ENCODE peak calls at places on chromosomes 4 and X, in four cellular contexts. L is Peyer's patch, C is right lobe of liver, O is HCT116. F is an unnamed sample.
A peak's percentile ranks its signal among the peaks of the same experiment; 100 is the strongest.

GRCh38 chr4:16418814-16419213 is 192.5 kb upstream of the TAPT1 start:
- DNase-seq in L (no peak), C (no peak), O (no peak), F (no peak)

GRCh38 chr4:173371292-173372192 is 788 bp downstream of the SAP30 start:
- DNase-seq in L (peak; percentile 78), C (peak; percentile 81), O (no peak), F (peak; percentile 84)

GRCh38 chr4:168269879-168270278 is 48.7 kb downstream of the DDX60 start:
- DNase-seq in L (no peak), C (no peak), O (no peak), F (no peak)

GRCh38 chrX:147832707-147833348 is 78.9 kb upstream of the FMR1 start:
- DNase-seq in L (no peak), C (no peak), O (no peak), F (no peak)

GRCh38 chr4:48653217-48654014 is 126.7 kb downstream of the FRYL start:
- DNase-seq in L (peak; percentile 49), C (no peak), O (no peak), F (no peak)

GRCh38 chr4:41542526-41543270 is 4.7 kb downstream of the LIMCH1 start:
- DNase-seq in L (no peak), C (no peak), O (no peak), F (no peak)

GRCh38 chr4:165780735-165781134 is 92.3 kb upstream of the TLL1 start:
- DNase-seq in L (no peak), C (no peak), O (no peak), F (no peak)

GRCh38 chrX:2627272-2627867 is 63.7 kb upstream of the CD99 start:
- DNase-seq in L (peak; percentile 64), C (no peak), O (peak; percentile 44), F (no peak)

GRCh38 chrX:21645437-21646220 is 12.5 kb downstream of the KLHL34 start:
- DNase-seq in L (no peak), C (no peak), O (no peak), F (no peak)

GRCh38 chr4:10691651-10692050 is 7.1 kb upstream of the CLNK start:
- DNase-seq in L (no peak), C (no peak), O (no peak), F (no peak)

GRCh38 chr4:107809236-107809635 is 15.5 kb upstream of the SGMS2 start:
- DNase-seq in L (no peak), C (no peak), O (no peak), F (no peak)

GRCh38 chr4:33959519-33959918 is 2284.8 kb downstream of the ARAP2 start:
- DNase-seq in L (no peak), C (no peak), O (no peak), F (no peak)

GRCh38 chr4:33948921-33949320 is 2295.4 kb downstream of the ARAP2 start:
- DNase-seq in L (no peak), C (no peak), O (no peak), F (no peak)

GRCh38 chr4:33954759-33955158 is 2289.6 kb downstream of the ARAP2 start:
- DNase-seq in L (no peak), C (no peak), O (no peak), F (no peak)
- TF ChIP-seq CTCF in L (no peak), C (no peak), O (no peak), F (no peak)

GRCh38 chr4:153223935-153224334 is 19.7 kb downstream of the TRIM2 start:
- DNase-seq in L (no peak), C (no peak), O (no peak), F (no peak)

GRCh38 chr4:153222162-153222789 is 18.0 kb downstream of the TRIM2 start:
- DNase-seq in L (peak; percentile 72), C (peak; percentile 59), O (no peak), F (peak; percentile 83)

GRCh38 chr4:153221783-153222161 is 17.5 kb downstream of the TRIM2 start:
- DNase-seq in L (no peak), C (no peak), O (no peak), F (no peak)

GRCh38 chr4:153223418-153223792 is 19.2 kb downstream of the TRIM2 start:
- DNase-seq in L (no peak), C (no peak), O (no peak), F (no peak)

GRCh38 chr4:153222790-153223417 is 18.7 kb downstream of the TRIM2 start:
- DNase-seq in L (peak; percentile 76), C (peak; percentile 79), O (no peak), F (peak; percentile 74)
- TF ChIP-seq POLR2A in L (peak; percentile 18), C (peak; percentile 75), O (no peak), F (no peak)

GRCh38 chr4:153418581-153418980 is 47.6 kb upstream of the TMEM131L start:
- DNase-seq in L (no peak), C (no peak), O (no peak), F (no peak)

GRCh38 chr4:153419029-153419428 is 47.1 kb upstream of the TMEM131L start:
- DNase-seq in L (no peak), C (no peak), O (no peak), F (no peak)

GRCh38 chr4:153419673-153420278 is 46.4 kb upstream of the TMEM131L start:
- DNase-seq in L (no peak), C (no peak), O (no peak), F (no peak)

GRCh38 chr4:153420361-153420760 is 45.8 kb upstream of the TMEM131L start:
- DNase-seq in L (no peak), C (no peak), O (no peak), F (no peak)

GRCh38 chr4:153418114-153418513 is 48.0 kb upstream of the TMEM131L start:
- DNase-seq in L (no peak), C (no peak), O (no peak), F (no peak)
- TF ChIP-seq CTCF in L (no peak), C (no peak), O (no peak), F (no peak)

GRCh38 chr4:82428526-82428968 is 1.7 kb downstream of the HNRNPDL start:
- DNase-seq in L (no peak), C (no peak), O (no peak), F (no peak)

GRCh38 chr4:82431026-82431745 is 796 bp downstream of the ENOPH1 start:
- DNase-seq in L (peak; percentile 71), C (peak; percentile 27), O (no peak), F (peak; percentile 74)

GRCh38 chr4:82430193-82431025 is at the start of the genes ENOPH1 and HNRNPDL:
- DNase-seq in L (peak; percentile 98), C (peak; percentile 98), O (peak; percentile 95), F (peak; percentile 97)

GRCh38 chr4:82428969-82429727 is 1.1 kb downstream of the HNRNPDL start:
- DNase-seq in L (peak; percentile 96), C (peak; percentile 95), O (peak; percentile 76), F (peak; percentile 93)

GRCh38 chr4:82429728-82430192 is 502 bp downstream of the HNRNPDL start:
- DNase-seq in L (no peak), C (no peak), O (no peak), F (no peak)
- TF ChIP-seq POLR2A in L (no peak), C (no peak), O (peak; percentile 61), F (no peak)

DNA sequence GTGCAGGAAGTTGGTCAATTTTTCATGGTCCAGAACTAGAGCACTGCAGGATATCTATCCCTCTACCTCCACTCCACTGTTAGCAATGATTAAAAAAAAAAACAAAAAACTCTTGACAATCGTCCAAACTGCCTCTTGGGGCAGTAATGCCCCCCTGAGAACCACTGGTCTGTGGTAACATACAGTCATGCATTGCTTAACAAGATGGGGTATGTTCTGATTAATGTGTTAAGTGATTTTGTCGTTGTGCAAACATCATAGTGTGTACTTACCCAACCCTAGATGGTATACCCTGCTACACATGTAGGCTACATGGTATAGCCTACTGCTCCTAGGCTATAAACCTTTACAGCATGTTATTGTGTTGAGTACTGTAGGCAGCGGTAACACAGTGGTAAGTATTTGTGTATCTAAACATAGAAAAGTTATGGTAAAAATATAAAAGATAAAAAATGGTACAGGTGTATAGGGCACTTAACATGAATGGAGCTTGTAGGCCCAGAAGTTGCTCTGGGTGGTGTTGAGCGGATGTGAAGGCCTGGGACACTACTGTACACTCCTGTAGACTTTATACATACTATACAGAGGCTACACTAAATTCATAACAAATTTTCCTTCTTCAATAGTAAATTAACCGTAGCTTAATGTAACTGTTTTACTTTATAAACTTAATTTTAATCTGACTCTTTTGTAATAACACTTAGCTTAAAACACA is 34.1 kb downstream of the ART3 start:
- DNase-seq in L (no peak), C (no peak), O (no peak), F (no peak)
- TF ChIP-seq CTCF in L (no peak), C (no peak), O (peak; percentile 36), F (no peak)

GRCh38 chrX:40734956-40735317 is 405 bp downstream of the MED14 start:
- DNase-seq in L (peak; percentile 62), C (no peak), O (no peak), F (no peak)

GRCh38 chrX:40729923-40730584 is 5.3 kb downstream of the MED14 start:
- DNase-seq in L (no peak), C (no peak), O (no peak), F (no peak)

GRCh38 chrX:40736170-40736505 is 796 bp upstream of the MED14 start:
- DNase-seq in L (no peak), C (no peak), O (no peak), F (no peak)

GRCh38 chrX:40733691-40734090 is 1.7 kb downstream of the MED14 start:
- DNase-seq in L (no peak), C (no peak), O (no peak), F (no peak)

GRCh38 chrX:40735318-40736169 is at the start of gene MED14:
- DNase-seq in L (peak; percentile 97), C (peak; percentile 96), O (peak; percentile 72), F (peak; percentile 92)
- TF ChIP-seq POLR2A in L (peak; percentile 81), C (peak; percentile 64), O (peak; percentile 21), F (no peak)

GRCh38 chrX:123731258-123731986 is 1.4 kb downstream of the THOC2 start:
- DNase-seq in L (no peak), C (no peak), O (no peak), F (no peak)

GRCh38 chrX:123728554-123728953 is 4.3 kb downstream of the THOC2 start:
- DNase-seq in L (no peak), C (no peak), O (no peak), F (no peak)

GRCh38 chrX:123731987-123732678 is 719 bp downstream of the THOC2 start:
- DNase-seq in L (no peak), C (peak; percentile 29), O (no peak), F (no peak)

GRCh38 chrX:123736333-123736921 is 3.6 kb upstream of the THOC2 start:
- DNase-seq in L (no peak), C (no peak), O (no peak), F (no peak)

DNA sequence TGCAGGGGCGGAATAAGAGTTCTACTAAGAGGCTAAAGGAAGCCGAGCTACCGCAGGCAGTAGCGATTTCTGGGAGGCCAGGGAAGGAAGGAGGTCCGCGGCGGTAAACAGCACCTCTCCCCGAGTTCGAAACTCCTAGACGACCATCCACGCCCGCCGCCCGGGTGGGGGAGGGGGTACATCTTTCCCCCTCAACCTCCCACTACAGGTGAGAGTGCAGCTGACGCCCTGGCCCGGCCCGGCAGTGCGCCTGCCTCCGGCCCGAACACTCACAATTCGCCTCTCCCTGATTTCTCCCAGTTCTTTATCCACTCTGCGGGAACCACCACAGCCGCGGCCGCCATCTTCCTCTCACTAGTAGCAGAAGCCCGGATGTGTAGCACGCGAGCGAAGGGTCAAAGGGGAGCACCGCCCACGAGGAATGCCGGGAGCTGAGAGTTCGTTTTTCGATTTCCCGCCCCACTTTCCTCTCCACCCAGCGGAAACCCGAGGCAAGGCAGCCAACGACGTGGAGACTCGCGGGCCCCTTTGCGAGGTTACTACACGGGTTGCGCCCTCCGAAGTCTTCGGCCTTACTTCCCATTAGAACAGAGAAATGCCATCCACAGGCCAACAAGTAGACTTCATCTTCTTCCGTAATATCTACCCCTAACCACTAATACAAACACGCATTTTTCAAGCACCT is at the start of gene THOC2:
- DNase-seq in L (peak; percentile 91), C (peak; percentile 81), O (peak; percentile 62), F (peak; percentile 88)
- TF ChIP-seq CTCF in L (peak; percentile 43), C (peak; percentile 28), O (no peak), F (peak; percentile 32)

F was measured in suprapubic skin.